ENCODE peak calls at places on chromosomes 12 and 14, in six cellular contexts. L is heart left ventricle, M is GM23338, Q is dorsolateral prefrontal cortex, T is cardiac muscle cell, G is IMR-90. K is an unnamed sample.

GRCh38 chr14:21467620-21468019 is 9.1 kb downstream of the RAB2B start:
- DNase-seq in G (peak; percentile 98), L (no peak), Q (no peak), M (no peak), T (no peak), K (no peak)

GRCh38 chr12:16612647-16613046 is 6.7 kb upstream of the LMO3 start:
- DNase-seq in L (no peak), M (no peak), T (no peak), Q (no peak), G (peak; percentile 20), K (no peak)

GRCh38 chr12:535396-535795 is 75.7 kb downstream of the B4GALNT3 start:
- DNase-seq in L (no peak), M (no peak), Q (no peak), T (no peak), G (no peak), K (no peak)

GRCh38 chr14:64758711-64759554 is 54.7 kb downstream of the PLEKHG3 start:
- DNase-seq in L (peak; percentile 73), T (no peak), M (no peak), Q (peak; percentile 66), G (peak; percentile 97), K (no peak)

GRCh38 chr14:74290415-74290814 is 12.3 kb downstream of the ABCD4 start:
- DNase-seq in Q (no peak), T (no peak), G (peak; percentile 19), L (no peak), M (peak; percentile 64), K (no peak)

GRCh38 chr12:47147749-47148148 is 68.0 kb upstream of the AMIGO2 start:
- DNase-seq in G (peak; percentile 56), T (no peak), L (no peak), Q (no peak), M (no peak), K (no peak)

GRCh38 chr12:22413592-22413991 is 79.1 kb upstream of the ST8SIA1 start:
- DNase-seq in G (no peak), T (no peak), M (no peak), Q (no peak), L (no peak), K (no peak)

GRCh38 chr12:45214071-45214470 is 1.8 kb upstream of the ANO6 start:
- DNase-seq in L (no peak), T (no peak), G (no peak), Q (no peak), M (no peak), K (no peak)

GRCh38 chr14:64745511-64746041 is 41.4 kb downstream of the PLEKHG3 start:
- DNase-seq in G (peak; percentile 43), T (no peak), L (no peak), Q (no peak), M (peak; percentile 52), K (no peak)

GRCh38 chr12:49706351-49707126 is 666 bp downstream of the FMNL3 start:
- DNase-seq in Q (peak; percentile 65), M (peak; percentile 65), G (peak; percentile 47), L (peak; percentile 48), T (peak; percentile 60), K (no peak)

GRCh38 chr12:95634622-95635621 is 83.6 kb upstream of the USP44 start:
- DNase-seq in M (no peak), G (peak; percentile 94), Q (no peak), T (no peak), L (no peak), K (peak; percentile 96)

GRCh38 chr12:124738636-124739467 is 124.8 kb downstream of the SCARB1 start:
- DNase-seq in G (peak; percentile 82), T (no peak), L (peak; percentile 10), M (no peak), Q (no peak), K (peak; percentile 82)

GRCh38 chr14:94823556-94824341 is 53.8 kb upstream of the GSC start:
- DNase-seq in G (no peak), Q (no peak), M (peak; percentile 15), T (no peak), L (no peak), K (peak; percentile 9)

GRCh38 chr12:54680374-54680773 is 32.2 kb upstream of the DCD start:
- DNase-seq in T (no peak), L (no peak), Q (no peak), G (peak; percentile 10), M (peak; percentile 88), K (no peak)

GRCh38 chr14:46651526-46652144 is at the start of gene RPL10L:
- DNase-seq in M (peak; percentile 77), G (no peak), Q (no peak), L (no peak), T (no peak), K (no peak)

GRCh38 chr12:120010661-120011230 is 21.7 kb downstream of the BICDL1 start:
- DNase-seq in T (no peak), L (no peak), M (no peak), Q (no peak), G (no peak), K (no peak)

GRCh38 chr12:54428050-54429013 is 9.3 kb upstream of the ITGA5 start:
- DNase-seq in Q (no peak), L (no peak), T (no peak), M (no peak), G (peak; percentile 68), K (no peak)

GRCh38 chr14:50666772-50667490 is 1.2 kb downstream of the SAV1 start:
- DNase-seq in L (peak; percentile 33), Q (no peak), G (peak; percentile 73), T (peak; percentile 59), M (peak; percentile 76), K (no peak)

GRCh38 chr12:108473400-108474055 is 41.5 kb upstream of the FICD start:
- DNase-seq in M (no peak), L (no peak), G (no peak), Q (no peak), T (no peak), K (no peak)

GRCh38 chr14:70789361-70789760 is 20.0 kb downstream of the MAP3K9 start:
- DNase-seq in G (peak; percentile 70), L (no peak), T (peak; percentile 1), M (no peak), Q (no peak), K (no peak)

GRCh38 chr12:48053883-48054282 is 49.6 kb upstream of the COL2A1 start:
- DNase-seq in Q (no peak), L (no peak), T (no peak), G (no peak), M (no peak), K (no peak)

GRCh38 chr12:57475271-57476161 is 4.2 kb downstream of the ARHGAP9 start:
- DNase-seq in G (no peak), Q (no peak), M (peak; percentile 69), L (no peak), T (peak; percentile 45), K (no peak)
- H3K4me3 ChIP-seq in G (peak overlapping the region; percentile 3), Q (peak overlapping the region; percentile 62), M (peak overlapping the region; percentile 82), L (peak overlapping the region; percentile 40), T (peak overlapping the region; percentile 20), K (peak overlapping the region; percentile 17)

DNA sequence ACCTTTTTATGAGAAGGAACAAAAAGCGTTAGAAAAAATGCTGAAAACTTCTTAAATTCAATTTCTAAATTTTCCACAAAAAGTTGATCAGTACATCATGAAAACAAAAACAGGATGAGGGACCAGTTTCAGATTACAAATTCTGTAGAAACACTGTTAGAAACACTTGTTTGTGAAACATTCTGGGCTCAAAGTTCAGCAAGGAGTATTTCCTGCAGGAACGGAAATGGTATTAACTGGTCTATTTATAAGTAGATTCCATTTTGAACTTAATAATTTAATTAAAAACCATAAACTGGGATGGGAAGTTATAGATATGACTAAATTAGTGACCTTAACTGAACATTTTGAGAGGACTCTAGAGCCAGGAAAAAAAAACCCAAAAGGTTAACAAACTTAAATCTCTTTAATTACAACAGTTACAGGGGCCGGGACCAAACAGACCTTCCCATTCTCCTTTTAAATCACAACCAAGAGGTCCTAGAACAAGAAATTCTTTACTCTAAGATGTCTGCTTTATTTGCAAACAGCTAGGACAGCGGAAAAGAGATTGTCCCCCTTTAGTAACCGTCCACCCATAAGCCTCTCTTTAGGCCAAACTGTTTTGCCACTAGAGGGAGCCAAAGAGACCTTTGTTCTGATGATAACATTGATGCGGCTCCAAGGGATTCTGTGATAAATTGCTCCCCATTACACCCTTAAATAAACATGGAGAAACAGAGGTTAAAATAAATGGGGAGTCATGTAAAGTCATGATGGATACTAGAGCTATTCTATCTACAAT is 69.0 kb upstream of the RERGL start:
- DNase-seq in L (no peak), Q (no peak), G (peak; percentile 25), T (peak; percentile 58), M (peak; percentile 87), K (no peak)
- TF ChIP-seq CTCF in L (peak; percentile 45), Q (peak; percentile 35), G (peak; percentile 48), T (peak; percentile 72), M (peak; percentile 77), K (peak; percentile 81)

GRCh38 chr14:36818794-36819384 is 157.2 kb downstream of the PAX9 start:
- DNase-seq in Q (no peak), M (no peak), L (no peak), G (no peak), T (peak; percentile 25), K (no peak)
- H3K27me3 ChIP-seq in Q (no peaks in the 10 kb centered on the region), M (no peaks in the 10 kb centered on the region), L (no peaks in the 10 kb centered on the region), G (no peaks in the 10 kb centered on the region), T (peaks cover 40% of the 10 kb centered on the region), K (no peaks in the 10 kb centered on the region)

DNA sequence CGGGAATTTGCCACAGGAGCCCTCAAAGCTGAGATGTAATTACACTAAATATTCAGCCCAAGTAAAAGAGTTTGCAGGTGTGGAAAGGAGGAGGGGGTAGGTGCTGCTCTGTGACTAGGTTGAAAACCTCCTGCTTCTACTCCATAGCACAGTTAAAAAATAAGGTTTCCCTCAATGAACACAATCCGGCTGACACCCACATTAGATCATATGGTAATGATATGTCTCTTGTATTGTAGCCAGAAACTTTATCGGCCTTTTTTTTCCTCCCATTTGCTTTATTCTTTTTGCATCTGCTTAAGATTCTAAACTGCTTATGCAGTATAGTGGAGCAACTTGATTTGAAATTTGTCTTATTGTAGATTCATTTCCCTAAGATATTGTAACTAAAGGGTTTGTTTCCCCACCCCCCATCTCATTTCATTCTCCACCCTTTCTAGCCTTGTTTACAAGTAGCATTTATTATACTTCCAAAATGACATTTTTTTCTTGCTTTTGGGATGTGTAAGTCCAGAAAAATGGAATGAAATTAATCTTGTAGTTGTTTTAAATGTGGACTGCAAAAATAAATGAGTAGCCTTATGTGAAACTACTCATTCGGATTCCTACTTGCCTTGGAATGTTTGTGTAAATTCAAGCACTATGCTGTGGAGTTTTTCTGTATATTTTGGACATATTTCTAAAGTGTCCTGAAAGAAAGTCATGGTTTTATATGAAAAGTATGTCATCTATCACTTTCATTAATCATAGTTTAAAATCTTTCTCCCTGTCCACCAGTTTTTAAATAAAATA is at the start of gene DCN:
- DNase-seq in G (peak; percentile 81), L (no peak), T (no peak), Q (no peak), M (no peak), K (no peak)
- H3K4me3 ChIP-seq in G (peak within 1 kb of the TSS; percentile 94), L (peak within 1 kb of the TSS; percentile 28), T (no peak within 1 kb of the TSS), Q (peak within 1 kb of the TSS; percentile 21), M (no peak within 1 kb of the TSS), K (peak within 1 kb of the TSS; percentile 33)

DNA sequence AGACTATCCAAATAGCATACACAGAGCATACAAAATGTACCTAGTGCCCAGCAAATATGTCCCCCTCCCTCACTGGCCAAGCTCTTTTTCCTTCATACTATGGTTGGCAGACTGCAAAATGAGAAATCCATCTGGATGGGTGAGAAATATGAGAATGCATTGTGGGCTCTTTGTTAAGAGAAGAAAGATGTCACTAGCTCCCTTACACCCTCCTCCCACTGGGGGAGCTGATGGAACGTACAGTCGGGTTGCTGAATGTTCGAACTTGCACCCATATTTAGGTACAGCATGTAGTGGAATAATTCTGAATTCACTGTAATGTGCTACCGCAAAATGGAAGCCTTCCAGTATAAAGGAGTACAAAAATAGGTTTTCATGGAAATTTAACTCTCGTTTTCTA is 377.5 kb downstream of the GRIN2B start:
- DNase-seq in G (no peak), L (no peak), T (no peak), M (no peak), Q (no peak), K (no peak)
- TF ChIP-seq CTCF in G (no peak), L (no peak), T (no peak), M (no peak), Q (no peak), K (no peak)

GRCh38 chr12:3339221-3339620 is 151.8 kb upstream of the PRMT8 start:
- DNase-seq in M (no peak), L (no peak), Q (no peak), T (no peak), G (no peak), K (no peak)
- H3K27me3 ChIP-seq in M (no peaks in the 10 kb centered on the region), L (no peaks in the 10 kb centered on the region), Q (no peaks in the 10 kb centered on the region), T (no peaks in the 10 kb centered on the region), G (peaks cover 26% of the 10 kb centered on the region), K (peaks cover 8% of the 10 kb centered on the region)